ENCODE peak calls at places on chromosomes 12 and 14, in four cellular contexts. B is body of pancreas, K is heart left ventricle, E is transverse colon. V is an unnamed sample.
A peak's percentile ranks its signal among the peaks of the same experiment; 100 is the strongest.

GRCh38 chr12:4703676-4704075 is 16.5 kb upstream of the GALNT8 start:
- DNase-seq in B (no peak), K (no peak), E (no peak), V (no peak)

GRCh38 chr12:107843351-107844311 is 69.1 kb downstream of the ASCL4 start:
- DNase-seq in E (no peak), B (no peak), K (no peak), V (no peak)

GRCh38 chr12:9759680-9760592 is 765 bp downstream of the CD69 start:
- DNase-seq in B (no peak), K (no peak), E (no peak), V (no peak)

GRCh38 chr12:46483572-46484395 is 111.2 kb upstream of the SLC38A2 start:
- DNase-seq in B (no peak), E (no peak), K (no peak), V (no peak)

GRCh38 chr14:24982472-24983155 is 67.3 kb downstream of the STXBP6 start:
- DNase-seq in B (no peak), K (no peak), E (no peak), V (no peak)

GRCh38 chr14:35991356-35991755 is 165.2 kb downstream of the BRMS1L start:
- DNase-seq in B (no peak), K (no peak), E (no peak), V (no peak)

GRCh38 chr12:29795715-29796114 is 12.0 kb upstream of the TMTC1 start:
- DNase-seq in K (no peak), E (no peak), B (no peak), V (no peak)

GRCh38 chr14:92362781-92363235 is 39.8 kb downstream of the SLC24A4 start:
- DNase-seq in B (no peak), K (no peak), E (peak; percentile 18), V (no peak)

GRCh38 chr14:51576112-51576420 is 75.6 kb upstream of the FRMD6 start:
- DNase-seq in E (no peak), K (no peak), B (no peak), V (no peak)

GRCh38 chr12:115008951-115009350 is 325.0 kb upstream of the TBX3 start:
- DNase-seq in E (no peak), B (no peak), K (no peak), V (no peak)

GRCh38 chr14:92686763-92687427 is 61.5 kb downstream of the LGMN start:
- DNase-seq in E (peak; percentile 82), B (peak; percentile 79), K (peak; percentile 75), V (peak; percentile 59)

GRCh38 chr12:114848661-114849060 is 164.7 kb upstream of the TBX3 start:
- DNase-seq in K (no peak), E (no peak), B (no peak), V (no peak)

GRCh38 chr12:130714091-130714590 is 2.0 kb downstream of the RIMBP2 start:
- DNase-seq in K (no peak), B (no peak), E (no peak), V (no peak)

GRCh38 chr12:570949-571794 is 92.1 kb downstream of the NINJ2 start:
- DNase-seq in B (peak; percentile 50), K (peak; percentile 90), E (peak; percentile 82), V (no peak)

GRCh38 chr12:6871052-6871957 is 1.8 kb downstream of the SPSB2 start:
- DNase-seq in K (peak; percentile 35), B (no peak), E (peak; percentile 83), V (peak; percentile 54)

GRCh38 chr14:22337938-22338337 is 251.1 kb downstream of the DAD1 start:
- DNase-seq in B (no peak), K (no peak), E (no peak), V (no peak)

GRCh38 chr14:101062611-101063010 is 159.1 kb upstream of the RTL1 start:
- DNase-seq in E (no peak), K (no peak), B (no peak), V (no peak)

GRCh38 chr14:100540141-100540925 is 46.9 kb downstream of the BEGAIN start:
- DNase-seq in K (peak; percentile 22), E (no peak), B (peak; percentile 72), V (peak; percentile 16)

GRCh38 chr14:93095742-93096510 is 19.8 kb downstream of the ITPK1 start:
- DNase-seq in B (no peak), K (no peak), E (no peak), V (no peak)

GRCh38 chr12:113940357-113940756 is 25.8 kb downstream of the RBM19 start:
- DNase-seq in B (no peak), K (no peak), E (no peak), V (no peak)

GRCh38 chr12:122004633-122005071 is 17.0 kb upstream of the BCL7A start:
- DNase-seq in K (no peak), B (no peak), E (no peak), V (no peak)

GRCh38 chr12:22312336-22312735 is 22.2 kb downstream of the ST8SIA1 start:
- DNase-seq in E (no peak), B (no peak), K (peak; percentile 50), V (no peak)

GRCh38 chr12:5177731-5178130 is 134.1 kb downstream of the KCNA5 start:
- DNase-seq in E (no peak), K (no peak), B (no peak), V (no peak)

GRCh38 chr12:12896261-12896660 is 4.9 kb downstream of the GPRC5A start:
- DNase-seq in K (no peak), B (no peak), E (no peak), V (no peak)

GRCh38 chr12:72011374-72011773 is 72.7 kb downstream of the TPH2 start:
- DNase-seq in B (no peak), K (no peak), E (no peak), V (no peak)

GRCh38 chr12:30617568-30617967 is 78.1 kb downstream of the IPO8 start:
- DNase-seq in E (no peak), B (no peak), K (no peak), V (no peak)

GRCh38 chr14:99258341-99258781 is 13.6 kb downstream of the BCL11B start:
- DNase-seq in E (no peak), K (no peak), B (no peak), V (no peak)

GRCh38 chr12:4137015-4137414 is 136.5 kb upstream of the CCND2 start:
- DNase-seq in E (no peak), K (no peak), B (no peak), V (no peak)

GRCh38 chr12:72214163-72214562 is 58.0 kb upstream of the TRHDE start:
- DNase-seq in K (no peak), E (no peak), B (no peak), V (no peak)

GRCh38 chr12:1691123-1692007 is 495 bp downstream of the ADIPOR2 start:
- DNase-seq in B (no peak), E (peak; percentile 49), K (peak; percentile 57), V (peak; percentile 85)

GRCh38 chr12:99983721-99984258 is 946 bp downstream of the ANKS1B start:
- DNase-seq in E (no peak), B (no peak), K (no peak), V (no peak)

GRCh38 chr14:105876829-105877228 is 350.4 kb downstream of the TMEM121 start:
- DNase-seq in E (peak; percentile 4), K (peak; percentile 9), B (peak; percentile 3), V (no peak)

GRCh38 chr14:71196921-71197320 is 289.7 kb downstream of the PCNX1 start:
- DNase-seq in K (no peak), B (no peak), E (no peak), V (no peak)

GRCh38 chr14:68157971-68158371 is 338.4 kb downstream of the RAD51B start:
- DNase-seq in B (no peak), E (no peak), K (no peak), V (no peak)

GRCh38 chr14:94180655-94181271 is 6.6 kb downstream of the PPP4R4 start:
- DNase-seq in K (no peak), E (no peak), B (no peak), V (peak; percentile 42)

GRCh38 chr12:75087656-75088055 is 122.0 kb downstream of the KCNC2 start:
- DNase-seq in K (no peak), B (no peak), E (no peak), V (no peak)

GRCh38 chr12:24948452-24948815 is 467 bp downstream of the BCAT1 start:
- DNase-seq in B (no peak), K (no peak), E (no peak), V (peak; percentile 73)

GRCh38 chr12:24947541-24948451 is 1.1 kb downstream of the BCAT1 start:
- DNase-seq in K (no peak), B (no peak), E (no peak), V (peak; percentile 52)

GRCh38 chr12:24945822-24946221 is 3.1 kb downstream of the BCAT1 start:
- DNase-seq in K (no peak), B (no peak), E (no peak), V (no peak)

GRCh38 chr12:24950231-24950834 is 1.4 kb upstream of the BCAT1 start:
- DNase-seq in B (no peak), E (peak; percentile 13), K (no peak), V (peak; percentile 93)

DNA sequence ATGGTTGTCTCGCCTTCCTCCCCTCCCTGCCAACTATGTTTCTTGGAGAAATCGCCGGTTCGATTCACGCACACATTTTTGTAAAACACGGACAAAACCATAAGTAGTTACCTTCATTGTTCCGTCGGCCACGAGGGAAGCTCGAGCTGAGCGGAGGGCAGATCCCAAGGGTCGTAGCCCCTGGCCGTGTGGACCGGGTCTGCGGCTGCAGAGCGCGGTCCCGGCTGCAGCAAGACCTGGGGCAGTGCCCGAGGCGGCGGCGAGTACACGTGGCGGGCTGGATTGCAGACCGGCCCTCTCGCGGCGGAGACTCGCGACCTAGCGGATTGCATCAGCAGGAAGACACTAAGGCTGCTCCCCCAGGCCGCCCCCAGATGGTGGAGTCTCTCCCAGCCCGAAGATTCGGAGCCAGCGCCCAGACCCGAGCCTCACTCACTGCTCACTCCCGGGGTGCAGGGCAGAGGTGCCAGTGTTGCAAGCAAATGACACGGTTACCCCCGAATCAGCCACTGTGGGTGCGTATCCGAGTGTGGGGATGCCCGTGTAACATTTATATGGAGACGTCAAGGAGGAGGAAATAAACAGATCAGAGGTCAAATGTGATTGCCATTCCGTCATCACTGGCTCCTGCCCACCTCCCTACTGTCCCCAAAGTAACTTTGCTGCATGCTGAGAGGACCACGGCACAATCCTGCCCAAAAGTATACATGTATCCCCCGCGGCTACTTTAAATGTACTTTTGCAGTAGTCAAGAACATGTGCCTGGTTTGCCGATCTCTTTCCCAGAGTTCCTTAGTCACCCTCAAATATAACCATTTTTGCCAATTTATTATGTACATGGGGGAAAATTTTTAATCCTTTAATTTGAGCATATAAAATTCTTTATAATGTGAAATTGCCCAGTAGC is at the start of gene BCAT1:
- DNase-seq in E (peak; percentile 56), K (peak; percentile 81), B (peak; percentile 75), V (peak; percentile 92)
- TF ChIP-seq POLR2A in E (no peak), K (no peak), B (peak; percentile 74), V (peak; percentile 84)

GRCh38 chr14:31026395-31027096 is 367 bp upstream of the STRN3 start:
- DNase-seq in B (peak; percentile 96), E (peak; percentile 97), K (peak; percentile 98), V (peak; percentile 99)
- TF ChIP-seq POLR2A in B (peak; percentile 89), E (peak; percentile 80), K (peak; percentile 59), V (peak; percentile 95)

GRCh38 chr14:102500190-102500661 is 9.3 kb downstream of the ANKRD9 start:
- DNase-seq in K (peak; percentile 91), B (no peak), E (peak; percentile 44), V (peak; percentile 43)
- TF ChIP-seq POLR2A in K (peak; percentile 29), B (no peak), E (no peak), V (peak; percentile 18)

GRCh38 chr12:123972448-123973401 is at the start of the genes CCDC92 and ZNF664:
- DNase-seq in B (peak; percentile 96), K (peak; percentile 95), E (peak; percentile 96), V (peak; percentile 89)
- TF ChIP-seq POLR2A in B (peak; percentile 75), K (peak; percentile 23), E (peak; percentile 59), V (peak; percentile 30)

V was measured in erythroblast.